ENCODE peak calls at places on chromosomes 6 and 20, in five cellular contexts. M, K, A, U and S are unnamed samples.

GRCh38 chr6:156687875-156688549 is 89.2 kb upstream of the ARID1B start:
- DNase-seq in M (no peak), K (no peak), A (no peak), U (no peak), S (no peak)

GRCh38 chr20:62891111-62891510 is 29.5 kb upstream of the TCFL5 start:
- DNase-seq in M (no peak), K (no peak), A (no peak), U (no peak), S (peak; percentile 31)

GRCh38 chr20:62011938-62012534 is 53.6 kb downstream of the TAF4 start:
- DNase-seq in M (no peak), K (no peak), A (no peak), U (no peak), S (no peak)

GRCh38 chr20:12997128-12997655 is 11.6 kb upstream of the SPTLC3 start:
- DNase-seq in M (no peak), K (no peak), A (no peak), U (no peak), S (no peak)

GRCh38 chr6:26284537-26285142 is 80.4 kb upstream of the BTN3A2 start:
- DNase-seq in M (peak; percentile 70), K (peak; percentile 27), A (peak; percentile 81), U (no peak), S (peak; percentile 75)

GRCh38 chr6:90368601-90369000 is 72.0 kb upstream of the BACH2 start:
- DNase-seq in M (no peak), K (no peak), A (no peak), U (no peak), S (no peak)

GRCh38 chr6:160069050-160069454 is 52.6 kb upstream of the SLC22A1 start:
- DNase-seq in M (no peak), K (peak; percentile 3), A (no peak), U (no peak), S (peak; percentile 55)

GRCh38 chr20:46293084-46293483 is 15.2 kb downstream of the CDH22 start:
- DNase-seq in M (no peak), K (no peak), A (no peak), U (no peak), S (no peak)

GRCh38 chr6:149200282-149200936 is 117.1 kb upstream of the TAB2 start:
- DNase-seq in M (no peak), K (no peak), A (no peak), U (no peak), S (no peak)

DNA sequence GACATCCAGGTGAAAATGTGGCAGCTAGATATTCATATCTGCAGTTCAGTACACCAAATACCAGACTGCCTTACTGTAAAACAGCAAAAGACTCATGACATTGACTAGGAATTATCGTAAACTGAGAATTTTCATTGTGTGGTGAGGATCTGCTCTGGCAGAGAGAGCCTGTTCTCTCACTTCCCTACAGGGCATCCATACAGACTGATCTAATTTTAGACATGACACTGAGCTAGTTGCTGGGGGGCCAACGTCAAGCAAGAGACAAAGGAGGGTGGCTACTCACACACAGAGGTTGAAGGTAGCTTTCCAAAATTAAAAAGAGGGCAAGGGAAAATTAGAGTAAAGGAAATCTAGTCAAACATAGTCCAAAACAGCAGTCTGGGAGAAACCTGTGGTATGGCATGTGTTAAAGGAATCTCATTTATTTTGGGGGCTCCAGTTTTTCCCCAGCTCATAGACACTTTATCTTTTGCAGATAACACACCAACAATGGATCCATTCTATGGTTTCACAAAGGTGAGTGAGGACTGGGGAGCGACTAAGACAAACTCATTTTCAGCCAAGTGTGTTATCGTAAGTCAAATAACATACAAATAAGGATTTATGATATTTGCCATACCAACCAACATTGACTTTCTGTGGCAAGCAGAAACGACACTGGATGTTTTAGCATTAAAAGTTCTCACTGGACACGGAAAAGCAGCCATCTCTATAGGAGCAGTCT is 36.6 kb upstream of the NHSL1 start:
- DNase-seq in M (no peak), K (no peak), A (no peak), U (no peak), S (no peak)
- H3K27ac ChIP-seq in M (no peak overlapping the region), K (no peak overlapping the region), A (peak overlapping the region; percentile 67), U (no peak overlapping the region), S (no peak overlapping the region)

GRCh38 chr6:36029464-36029863 is 1.9 kb downstream of the MAPK14 start:
- DNase-seq in M (no peak), K (no peak), A (no peak), U (no peak), S (no peak)
- H3K4me1 ChIP-seq in M (peaks cover 6% of the 10 kb centered on the region), K (peaks cover 16% of the 10 kb centered on the region), A (peaks cover 2% of the 10 kb centered on the region), U (peaks cover 3% of the 10 kb centered on the region), S (peaks cover 58% of the 10 kb centered on the region)

GRCh38 chr6:117481278-117481925 is 1.1 kb upstream of the DCBLD1 start:
- DNase-seq in M (no peak), K (no peak), A (no peak), U (no peak), S (peak; percentile 51)

GRCh38 chr6:117480651-117481050 is 1.8 kb upstream of the DCBLD1 start:
- DNase-seq in M (no peak), K (no peak), A (no peak), U (no peak), S (no peak)

GRCh38 chr6:117481926-117482239 is 591 bp upstream of the DCBLD1 start:
- DNase-seq in M (no peak), K (no peak), A (no peak), U (no peak), S (peak; percentile 9)

GRCh38 chr6:117478853-117479231 is 3.6 kb upstream of the DCBLD1 start:
- DNase-seq in M (no peak), K (no peak), A (no peak), U (no peak), S (no peak)

GRCh38 chr6:117477988-117478852 is 4.3 kb upstream of the DCBLD1 start:
- DNase-seq in M (no peak), K (no peak), A (no peak), U (no peak), S (peak; percentile 7)
- H3K27me3 ChIP-seq in M (no peaks in the 10 kb centered on the region), K (peaks cover 4% of the 10 kb centered on the region), A (no peaks in the 10 kb centered on the region), U (peaks cover 9% of the 10 kb centered on the region), S (no peaks in the 10 kb centered on the region)

DNA sequence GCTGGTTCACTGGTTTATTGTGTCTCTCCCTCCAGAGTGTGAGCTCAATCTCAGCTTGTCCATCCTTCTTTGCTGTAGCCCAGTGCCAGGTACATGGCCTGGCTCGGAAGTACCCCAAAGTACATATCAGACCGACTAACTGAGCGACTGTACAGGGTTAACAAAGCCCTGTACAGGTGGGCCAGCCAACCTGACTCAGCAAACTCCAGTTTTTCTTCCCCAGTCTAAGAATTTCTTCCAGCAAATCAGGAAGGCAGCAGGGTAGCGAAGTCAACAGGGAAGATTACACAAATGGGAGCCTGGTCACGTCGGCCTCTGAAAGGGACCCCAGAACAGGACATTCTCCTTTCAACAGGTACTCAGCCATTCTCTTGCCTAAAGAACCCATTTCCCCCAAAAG is 31.3 kb downstream of the ZMYND8 start:
- DNase-seq in M (no peak), K (no peak), A (no peak), U (no peak), S (no peak)
- H3K27ac ChIP-seq in M (no peak overlapping the region), K (no peak overlapping the region), A (no peak overlapping the region), U (no peak overlapping the region), S (no peak overlapping the region)